ENCODE peak calls at places on chromosomes 2 and 18, in five cellular contexts. G is NCI-H774; P is activated T-cell treated with anti-CD3 and anti-CD28 coated beads, Interleukin-2, amount 50 U/mL, for 1 hour; K is kidney tubule cell; B is AG20443. W is an unnamed sample.

GRCh38 chr2:201327678-201328077 is 29.5 kb downstream of the FLACC1 start:
- DNase-seq in K (no peak), G (no peak), P (no peak), B (no peak), W (no peak)

GRCh38 chr2:232646726-232647125 is 13.3 kb downstream of the EFHD1 start:
- DNase-seq in B (no peak), K (no peak), P (no peak), G (no peak), W (no peak)

GRCh38 chr2:38148501-38148900 is 72.5 kb upstream of the CYP1B1 start:
- DNase-seq in B (no peak), P (no peak), K (peak; percentile 71), G (no peak), W (no peak)

GRCh38 chr2:180983468-180984388 is 3.3 kb downstream of the UBE2E3 start:
- DNase-seq in K (peak; percentile 67), G (peak; percentile 22), P (no peak), B (peak; percentile 39), W (peak; percentile 28)

GRCh38 chr2:75208738-75209137 is 9.4 kb upstream of the TACR1 start:
- DNase-seq in B (no peak), G (no peak), P (no peak), K (no peak), W (no peak)

GRCh38 chr2:216033403-216033802 is 20.1 kb upstream of the MREG start:
- DNase-seq in B (no peak), K (no peak), G (no peak), P (no peak), W (no peak)

GRCh38 chr2:63712748-63713147 is 124.0 kb downstream of the MDH1 start:
- DNase-seq in G (no peak), K (peak; percentile 51), B (peak; percentile 78), P (no peak), W (no peak)

GRCh38 chr2:190202018-190202417 is 117.6 kb downstream of the HIBCH start:
- DNase-seq in B (no peak), G (no peak), P (no peak), K (no peak), W (no peak)

GRCh38 chr18:49300538-49300937 is 159.9 kb downstream of the DYM start:
- DNase-seq in B (no peak), G (no peak), K (no peak), P (no peak), W (no peak)

GRCh38 chr18:36284671-36285295 is 12.7 kb upstream of the FHOD3 start:
- DNase-seq in B (peak; percentile 67), P (no peak), K (peak; percentile 71), G (peak; percentile 63), W (peak; percentile 38)

GRCh38 chr2:144470334-144470733 is 49.6 kb downstream of the ZEB2 start:
- DNase-seq in B (no peak), G (no peak), P (no peak), K (no peak), W (no peak)

GRCh38 chr2:177553176-177553909 is 160.8 kb downstream of the AGPS start:
- DNase-seq in K (peak; percentile 28), P (no peak), G (peak; percentile 41), B (no peak), W (no peak)

GRCh38 chr2:152343426-152343825 is 8.5 kb downstream of the FMNL2 start:
- DNase-seq in P (no peak), K (no peak), B (no peak), G (no peak), W (no peak)

GRCh38 chr2:3827673-3828575 is 124.5 kb downstream of the DCDC2C start:
- DNase-seq in G (peak; percentile 36), K (peak; percentile 26), B (no peak), P (no peak), W (no peak)

GRCh38 chr2:55519908-55520885 is 679 bp downstream of the CFAP36 start:
- DNase-seq in G (peak; percentile 23), B (peak; percentile 52), P (no peak), K (peak; percentile 47), W (peak; percentile 15)

GRCh38 chr2:9356336-9356735 is 67.0 kb downstream of the ITGB1BP1 start:
- DNase-seq in K (peak; percentile 44), P (no peak), G (no peak), B (no peak), W (no peak)

GRCh38 chr2:230262246-230262645 is 36.7 kb downstream of the SP140 start:
- DNase-seq in G (no peak), B (no peak), P (no peak), K (no peak), W (no peak)

GRCh38 chr2:217338306-217338916 is 478.5 kb upstream of the TNP1 start:
- DNase-seq in G (no peak), P (no peak), K (peak; percentile 53), B (peak; percentile 72), W (no peak)

GRCh38 chr2:237092920-237093781 is 7.5 kb downstream of the COPS8 start:
- DNase-seq in K (peak; percentile 30), B (peak; percentile 70), P (no peak), G (no peak), W (peak; percentile 10)

GRCh38 chr2:200655918-200656580 is 70.2 kb downstream of the AOX1 start:
- DNase-seq in P (no peak), K (no peak), B (peak; percentile 34), G (no peak), W (no peak)

GRCh38 chr2:24793752-24794477 is 690 bp downstream of the CENPO start:
- DNase-seq in K (peak; percentile 46), G (no peak), B (peak; percentile 20), P (no peak), W (peak; percentile 13)

GRCh38 chr2:173881466-173881865 is 83.7 kb downstream of the SP3 start:
- DNase-seq in G (peak; percentile 51), K (peak; percentile 35), B (no peak), P (no peak), W (peak; percentile 15)

GRCh38 chr18:10320848-10321247 is 133.6 kb upstream of the APCDD1 start:
- DNase-seq in P (no peak), B (peak; percentile 66), K (no peak), G (no peak), W (no peak)

GRCh38 chr18:23867011-23867410 is 147.5 kb upstream of the TTC39C start:
- DNase-seq in G (no peak), K (no peak), P (no peak), B (no peak), W (no peak)

GRCh38 chr2:216171043-216171442 is 61.9 kb downstream of the XRCC5 start:
- DNase-seq in B (no peak), P (no peak), K (no peak), G (no peak), W (no peak)

GRCh38 chr2:1816414-1816911 is 72.1 kb upstream of the PXDN start:
- DNase-seq in G (no peak), K (no peak), P (no peak), B (peak; percentile 84), W (no peak)

GRCh38 chr18:33757037-33757436 is 179.0 kb downstream of the ASXL3 start:
- DNase-seq in K (peak; percentile 2), B (no peak), G (no peak), P (no peak), W (no peak)

GRCh38 chr18:46439037-46439436 is 218.0 kb downstream of the LOXHD1 start:
- DNase-seq in G (no peak), K (no peak), P (no peak), B (no peak), W (no peak)

GRCh38 chr2:188870289-188870688 is 103.9 kb upstream of the COL3A1 start:
- DNase-seq in K (peak; percentile 37), B (peak; percentile 69), G (no peak), P (no peak), W (no peak)

GRCh38 chr2:235746257-235746934 is 252.6 kb downstream of the AGAP1 start:
- DNase-seq in B (peak; percentile 86), K (peak; percentile 79), G (peak; percentile 47), P (no peak), W (peak; percentile 77)

GRCh38 chr2:127820080-127820668 is 9.2 kb upstream of the WDR33 start:
- DNase-seq in P (no peak), B (no peak), G (no peak), K (no peak), W (no peak)

GRCh38 chr2:221063568-221063967 is 508.5 kb downstream of the EPHA4 start:
- DNase-seq in K (no peak), G (no peak), B (no peak), P (no peak), W (no peak)

W was measured in NCI-H2029.